ENCODE peak calls at places on chromosome 5, in four cellular contexts. P is GM23338, Q is PC-9, A is adrenal gland. E is an unnamed sample.

GRCh38 chr5:57447656-57448055 is 35.0 kb downstream of the ACTBL2 start:
- DNase-seq in A (no peak), Q (no peak), P (no peak), E (no peak)

GRCh38 chr5:132055808-132056609 is 4.4 kb upstream of the IL3 start:
- DNase-seq in Q (no peak), P (no peak), A (peak), E (no peak)

GRCh38 chr5:147098233-147098790 is 136.5 kb upstream of the STK32A start:
- DNase-seq in Q (no peak), P (peak), A (peak), E (peak)

GRCh38 chr5:133962801-133963476 is 5.5 kb downstream of the C5orf15 start:
- DNase-seq in Q (no peak), P (no peak), A (no peak), E (peak)

GRCh38 chr5:89769975-89770374 is 639.6 kb downstream of the CETN3 start:
- DNase-seq in Q (no peak), A (no peak), P (no peak), E (peak)

GRCh38 chr5:159021360-159022177 is 78.1 kb downstream of the EBF1 start:
- DNase-seq in P (no peak), Q (no peak), A (no peak), E (peak)

GRCh38 chr5:58071566-58071965 is 388.3 kb downstream of the PLK2 start:
- DNase-seq in A (peak), Q (no peak), P (no peak), E (no peak)

GRCh38 chr5:171520300-171521170 is 101.1 kb downstream of the FGF18 start:
- DNase-seq in Q (peak), P (peak), A (no peak), E (peak)

GRCh38 chr5:20556364-20556763 is 568.4 kb upstream of the CDH18 start:
- DNase-seq in P (peak), A (no peak), Q (no peak), E (no peak)

GRCh38 chr5:115920171-115920725 is 42.0 kb upstream of the LVRN start:
- DNase-seq in P (no peak), Q (no peak), A (no peak), E (no peak)

GRCh38 chr5:50711280-50711679 is 44.8 kb downstream of the PARP8 start:
- DNase-seq in Q (no peak), A (peak), P (no peak), E (peak)

GRCh38 chr5:159448-160172 is 31.7 kb upstream of the LRRC14B start:
- DNase-seq in Q (no peak), P (no peak), A (no peak), E (peak)

GRCh38 chr5:68134033-68134668 is 81.4 kb upstream of the PIK3R1 start:
- DNase-seq in A (no peak), Q (no peak), P (peak), E (peak)

GRCh38 chr5:72137826-72138409 is 30.6 kb downstream of the MAP1B start:
- DNase-seq in P (no peak), A (no peak), Q (no peak), E (peak)

GRCh38 chr5:111115229-111115628 is 23.1 kb downstream of the WDR36 start:
- DNase-seq in A (no peak), P (no peak), Q (no peak), E (no peak)

GRCh38 chr5:889075-889710 is 3.4 kb downstream of the BRD9 start:
- DNase-seq in P (no peak), Q (no peak), A (no peak), E (no peak)

GRCh38 chr5:16808021-16808420 is 128.1 kb downstream of the MYO10 start:
- DNase-seq in P (no peak), Q (peak), A (no peak), E (no peak)

DNA sequence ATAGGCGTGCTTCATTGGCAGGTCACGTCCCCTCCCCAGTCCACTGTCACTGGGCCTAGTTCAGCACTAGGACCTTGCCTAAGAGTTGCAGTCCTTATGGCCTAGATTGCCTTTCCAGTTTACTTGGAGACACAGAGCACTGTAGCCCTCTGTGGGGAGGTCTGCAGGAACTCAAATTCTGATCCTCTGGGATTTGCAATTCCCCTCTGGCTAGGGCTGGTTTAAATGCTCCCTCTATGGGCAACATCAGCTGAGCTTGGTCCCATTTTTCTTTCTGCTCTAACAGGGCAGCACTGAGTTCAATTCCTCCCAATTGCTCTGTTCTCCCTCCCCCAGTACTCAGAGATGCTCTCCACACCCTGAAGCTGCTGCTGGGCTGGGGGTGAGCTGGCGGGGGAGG is 358.2 kb downstream of the HTR1A start:
- DNase-seq in Q (no peak), A (no peak), P (peak), E (no peak)
- TF ChIP-seq CTCF in Q (no peak), A (no peak), P (peak), E (no peak)

GRCh38 chr5:59300930-59301329 is 592.6 kb downstream of the PDE4D start:
- DNase-seq in Q (no peak), P (no peak), A (no peak), E (no peak)

GRCh38 chr5:59293700-59294099 is 599.8 kb downstream of the PDE4D start:
- DNase-seq in Q (peak), A (no peak), P (no peak), E (no peak)

GRCh38 chr5:59299006-59299405 is 594.5 kb downstream of the PDE4D start:
- DNase-seq in P (no peak), A (no peak), Q (no peak), E (no peak)

GRCh38 chr5:59301727-59302126 is 591.8 kb downstream of the PDE4D start:
- DNase-seq in Q (no peak), A (no peak), P (no peak), E (no peak)

GRCh38 chr5:59296317-59297264 is 596.9 kb downstream of the PDE4D start:
- DNase-seq in A (no peak), P (no peak), Q (no peak), E (peak)
- H3K4me3 ChIP-seq in A (no peak), P (no peak), Q (peak), E (peak)

DNA sequence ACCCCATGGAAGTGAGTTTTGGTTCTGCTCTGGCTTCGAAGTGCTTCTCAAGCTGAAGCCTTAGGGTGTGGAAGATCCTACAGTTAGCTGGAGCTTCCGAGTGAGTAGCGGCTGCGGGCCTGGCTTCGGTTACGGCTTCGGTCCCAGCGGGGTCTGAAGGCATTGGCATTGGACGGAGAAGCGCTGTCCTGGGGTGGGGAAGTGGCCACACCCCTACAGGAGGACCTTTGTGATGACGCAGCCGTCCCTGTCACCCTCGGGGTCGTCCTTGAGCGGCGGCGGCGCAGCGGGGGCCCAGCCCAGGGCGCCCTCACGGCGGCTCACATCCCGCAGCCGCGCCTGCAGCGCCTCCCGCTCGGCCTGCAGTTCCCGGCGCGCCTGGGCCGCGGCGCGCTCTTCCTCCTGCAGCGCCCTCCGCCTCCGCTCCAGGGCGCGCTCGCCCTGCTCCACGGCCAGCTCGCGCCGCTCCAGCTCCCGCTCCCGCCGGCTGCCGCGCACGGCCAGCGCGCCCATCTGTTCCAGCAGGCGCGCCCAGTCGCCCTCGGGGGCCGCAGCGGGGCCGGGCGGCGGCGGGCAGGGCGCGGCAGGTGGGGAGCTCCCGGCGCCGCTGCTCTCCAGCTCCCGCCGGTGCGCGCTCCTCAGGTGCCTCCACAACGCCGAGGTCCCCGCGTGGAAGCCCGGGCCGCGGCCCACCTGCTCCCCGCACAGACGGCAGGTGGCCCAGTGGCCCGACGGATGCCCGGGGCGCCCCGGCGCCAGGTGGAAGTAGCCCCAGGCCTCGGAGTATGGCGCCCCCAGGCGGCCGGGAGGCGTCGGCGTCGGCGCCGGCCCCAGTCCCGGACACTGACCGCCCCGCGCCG is 9.9 kb downstream of the ZBED3 start:
- DNase-seq in A (peak), Q (no peak), P (peak), E (peak)
- TF ChIP-seq CTCF in A (peak), Q (no peak), P (peak), E (peak)

GRCh38 chr5:120124961-120125360 is 339.1 kb upstream of the PRR16 start:
- DNase-seq in Q (no peak), A (no peak), P (no peak), E (peak)

GRCh38 chr5:120124031-120124430 is 340.1 kb upstream of the PRR16 start:
- DNase-seq in P (no peak), A (no peak), Q (no peak), E (no peak)

DNA sequence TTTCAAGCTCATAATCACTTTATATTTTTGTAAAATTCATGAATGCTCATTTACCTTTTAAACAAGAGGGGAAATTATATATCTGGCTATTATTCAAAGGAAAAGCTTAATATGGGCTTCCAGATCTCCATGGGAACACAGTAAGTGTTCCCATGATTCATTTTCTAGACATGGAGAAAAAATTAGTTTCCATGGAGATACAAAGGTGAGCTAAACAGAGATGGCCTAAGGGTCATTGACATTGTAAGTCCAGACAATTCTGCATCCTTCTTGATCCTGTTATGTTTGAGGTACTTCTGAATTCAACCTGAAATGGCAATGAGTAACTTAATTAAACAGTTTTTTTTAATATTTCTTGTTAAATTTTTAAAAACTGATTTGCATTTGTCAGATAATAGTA is 341.4 kb upstream of the PRR16 start:
- DNase-seq in A (no peak), P (no peak), Q (no peak), E (no peak)
- H3K4me3 ChIP-seq in A (no peak), P (no peak), Q (no peak), E (no peak)

DNA sequence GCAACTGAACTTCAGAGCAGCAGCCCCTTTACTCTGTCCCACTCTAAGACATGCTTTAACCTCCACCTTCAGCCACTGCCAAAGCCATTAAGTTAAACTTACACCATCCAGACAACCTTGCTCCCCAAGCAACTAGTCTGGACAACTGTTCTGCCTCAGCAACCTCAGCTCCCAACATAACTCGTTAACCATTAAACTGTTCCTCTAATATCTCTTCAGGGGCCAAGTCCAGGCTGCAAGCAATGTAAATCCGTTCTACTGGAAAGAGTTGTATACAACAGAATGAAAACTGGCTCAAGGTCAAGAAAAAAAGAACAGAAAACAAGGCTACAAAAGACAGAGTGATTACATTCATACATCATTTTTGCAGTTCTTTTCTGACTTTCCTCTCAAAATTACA is 131.7 kb upstream of the TARS1 start:
- DNase-seq in A (no peak), P (no peak), Q (no peak), E (no peak)
- TF ChIP-seq CTCF in A (no peak), P (no peak), Q (no peak), E (no peak)

DNA sequence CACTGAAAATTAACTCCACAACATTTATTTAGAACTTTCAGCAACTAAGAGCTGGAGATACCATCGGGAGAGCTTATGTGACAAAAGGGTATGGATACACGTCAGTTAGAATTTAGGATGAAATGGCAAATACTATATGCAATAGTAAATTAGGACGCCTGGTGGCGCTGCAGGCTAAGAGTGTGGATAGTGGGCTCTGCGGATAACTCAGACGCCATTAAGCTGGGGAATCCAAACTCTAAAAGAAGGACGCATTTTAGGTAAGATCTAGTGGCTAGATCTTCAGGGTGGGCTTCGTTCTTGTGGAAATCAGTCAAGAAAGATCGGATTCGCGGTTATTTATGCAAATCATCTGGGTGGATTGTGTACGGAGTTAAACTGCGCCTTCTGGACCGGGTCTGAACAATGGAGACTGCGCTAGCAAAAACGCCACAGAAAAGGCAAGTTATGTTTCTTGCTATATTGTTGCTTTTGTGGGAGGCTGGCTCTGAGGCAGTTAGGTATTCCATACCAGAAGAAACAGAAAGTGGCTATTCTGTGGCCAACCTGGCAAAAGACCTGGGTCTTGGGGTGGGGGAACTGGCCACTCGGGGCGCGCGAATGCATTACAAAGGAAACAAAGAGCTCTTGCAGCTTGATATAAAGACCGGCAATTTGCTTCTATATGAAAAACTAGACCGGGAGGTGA is at the start of gene PCDHB5:
- DNase-seq in A (no peak), Q (no peak), P (peak), E (peak)
- H3K4me3 ChIP-seq in A (peak), Q (no peak), P (peak), E (peak)

DNA sequence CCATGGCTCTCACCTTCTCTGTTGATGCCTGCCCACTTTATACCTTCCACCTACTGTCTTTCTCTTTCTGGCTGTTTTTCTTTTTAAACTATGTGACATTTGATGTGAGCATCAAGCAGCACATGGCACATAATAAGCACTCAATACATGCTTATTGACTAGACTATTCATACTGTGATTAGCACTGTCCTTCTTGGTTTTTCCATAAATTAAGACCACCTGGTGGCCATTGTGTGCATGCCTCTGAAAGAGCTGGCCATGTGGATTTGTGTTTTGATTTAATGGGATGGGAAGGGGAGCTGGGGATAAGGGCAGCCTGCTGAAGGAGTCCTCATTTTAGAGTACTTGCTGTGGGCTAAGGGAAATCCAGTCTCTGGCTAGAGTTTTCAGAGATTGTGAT is 79.4 kb downstream of the ARHGEF28 start:
- DNase-seq in A (no peak), Q (no peak), P (no peak), E (no peak)
- TF ChIP-seq CTCF in A (no peak), Q (no peak), P (no peak), E (peak)

GRCh38 chr5:39422886-39423285 is 1.9 kb downstream of the DAB2 start:
- DNase-seq in P (no peak), A (no peak), Q (no peak), E (no peak)

GRCh38 chr5:39422036-39422606 is 2.7 kb downstream of the DAB2 start:
- DNase-seq in Q (peak), A (no peak), P (no peak), E (no peak)

GRCh38 chr5:39424751-39425524 is at the start of gene DAB2:
- DNase-seq in P (peak), Q (peak), A (peak), E (peak)

GRCh38 chr5:39420482-39421145 is 4.2 kb downstream of the DAB2 start:
- DNase-seq in Q (no peak), A (peak), P (no peak), E (peak)

GRCh38 chr5:39423331-39423751 is 1.4 kb downstream of the DAB2 start:
- DNase-seq in P (peak), Q (peak), A (peak), E (no peak)
- H3K4me3 ChIP-seq in P (peak), Q (peak), A (peak), E (peak)

DNA sequence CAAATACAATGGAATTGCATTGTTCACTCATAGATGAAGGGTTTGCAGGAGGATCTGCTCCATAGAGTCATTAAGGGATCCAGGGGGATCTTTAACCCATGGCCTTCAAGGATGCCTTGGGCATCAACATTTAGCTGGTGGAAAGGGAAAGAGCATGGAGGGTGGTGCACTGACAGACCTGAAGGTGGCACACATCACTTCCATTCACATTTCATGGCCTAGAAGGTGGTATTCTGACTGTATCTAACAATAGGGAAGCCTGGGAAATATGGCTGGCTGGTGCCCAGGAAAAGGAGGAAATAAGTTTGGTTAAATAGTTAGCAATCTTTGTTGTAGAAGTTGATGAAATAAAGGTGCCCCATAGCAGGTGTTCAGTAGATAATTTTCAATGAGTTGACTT is 230.2 kb downstream of the CD180 start:
- DNase-seq in A (no peak), Q (no peak), P (no peak), E (no peak)
- TF ChIP-seq CTCF in A (no peak), Q (no peak), P (peak), E (no peak)